ENCODE peak calls at places on chromosome 6, in four cellular contexts. Y, B, V and J are unnamed samples.
A peak's percentile ranks its signal among the peaks of the same experiment; 100 is the strongest.

GRCh38 chr6:14758421-14759043 is 487.3 kb upstream of the JARID2 start:
- DNase-seq in Y (no peak), B (no peak), V (peak; percentile 62), J (no peak)

GRCh38 chr6:35613762-35614161 is 75.0 kb downstream of the FKBP5 start:
- DNase-seq in Y (no peak), B (no peak), V (no peak), J (no peak)

GRCh38 chr6:57193177-57193576 is 21.1 kb downstream of the BAG2 start:
- DNase-seq in Y (no peak), B (no peak), V (no peak), J (no peak)

GRCh38 chr6:106099235-106099537 is 13.1 kb downstream of the PRDM1 start:
- DNase-seq in Y (no peak), B (no peak), V (no peak), J (no peak)

GRCh38 chr6:67680297-67680932 is 954.7 kb upstream of the ADGRB3 start:
- DNase-seq in Y (no peak), B (no peak), V (no peak), J (no peak)

GRCh38 chr6:16305246-16305725 is 66.9 kb downstream of the GMPR start:
- DNase-seq in Y (no peak), B (no peak), V (no peak), J (peak; percentile 1)

GRCh38 chr6:82951389-82951788 is 114.3 kb downstream of the UBE3D start:
- DNase-seq in Y (no peak), B (no peak), V (peak; percentile 50), J (no peak)

GRCh38 chr6:166313255-166314070 is 5.3 kb upstream of the PRR18 start:
- DNase-seq in Y (no peak), B (no peak), V (peak; percentile 64), J (no peak)

GRCh38 chr6:137697267-137697938 is 169.7 kb upstream of the TNFAIP3 start:
- DNase-seq in Y (no peak), B (no peak), V (no peak), J (no peak)

GRCh38 chr6:161374971-161375873 is 101.4 kb upstream of the AGPAT4 start:
- DNase-seq in Y (peak; percentile 43), B (no peak), V (peak; percentile 45), J (peak; percentile 61)
- TF ChIP-seq CTCF in Y (peak; percentile 14), B (peak; percentile 34), V (peak; percentile 44), J (peak; percentile 18)

GRCh38 chr6:20098267-20098876 is 113.9 kb downstream of the MBOAT1 start:
- DNase-seq in Y (no peak), B (no peak), V (no peak), J (no peak)
- H3K27ac ChIP-seq in Y (no peak overlapping the region), B (no peak overlapping the region), V (no peak overlapping the region), J (no peak overlapping the region)

GRCh38 chr6:10463491-10464481 is 48.9 kb upstream of the TFAP2A start:
- DNase-seq in Y (no peak), B (no peak), V (no peak), J (no peak)

GRCh38 chr6:10463040-10463439 is 48.2 kb upstream of the TFAP2A start:
- DNase-seq in Y (no peak), B (no peak), V (no peak), J (no peak)

GRCh38 chr6:10461850-10462249 is 47.0 kb upstream of the TFAP2A start:
- DNase-seq in Y (no peak), B (no peak), V (no peak), J (no peak)

GRCh38 chr6:10460096-10460495 is 45.2 kb upstream of the TFAP2A start:
- DNase-seq in Y (no peak), B (no peak), V (no peak), J (no peak)

GRCh38 chr6:10465633-10466499 is 51.0 kb upstream of the TFAP2A start:
- DNase-seq in Y (no peak), B (no peak), V (peak; percentile 64), J (no peak)
- TF ChIP-seq CTCF in Y (no peak), B (no peak), V (peak; percentile 65), J (no peak)

GRCh38 chr6:147209762-147210449 is 5.7 kb downstream of the STXBP5 start:
- DNase-seq in Y (no peak), B (no peak), V (no peak), J (no peak)
- H3K27ac ChIP-seq in Y (peak overlapping the region; percentile 22), B (no peak overlapping the region), V (no peak overlapping the region), J (no peak overlapping the region)